ENCODE peak calls at places on chromosomes 7 and 10, in four cellular contexts. Q, E, T and M are unnamed samples.

GRCh38 chr10:28317735-28318134 is 14.9 kb upstream of the MPP7 start:
- DNase-seq in Q (no peak), E (no peak), T (peak; percentile 70), M (no peak)

GRCh38 chr10:34172936-34173533 is 642.1 kb downstream of the PARD3 start:
- DNase-seq in Q (peak; percentile 44), E (no peak), T (no peak), M (no peak)

GRCh38 chr10:54607983-54608382 is 193.0 kb downstream of the PCDH15 start:
- DNase-seq in Q (no peak), E (no peak), T (no peak), M (no peak)

GRCh38 chr10:131908151-131908550 is 7.3 kb downstream of the PPP2R2D start:
- DNase-seq in Q (no peak), E (no peak), T (no peak), M (no peak)

GRCh38 chr7:103316378-103316941 is 19.2 kb downstream of the PMPCB start:
- DNase-seq in Q (no peak), E (no peak), T (no peak), M (no peak)

GRCh38 chr10:103932996-103933395 is 15.0 kb upstream of the STN1 start:
- DNase-seq in Q (no peak), E (no peak), T (no peak), M (no peak)

GRCh38 chr10:33703897-33704825 is 369.7 kb upstream of the NRP1 start:
- DNase-seq in Q (no peak), E (no peak), T (no peak), M (no peak)

GRCh38 chr7:112449353-112449752 is 907 bp upstream of the IFRD1 start:
- DNase-seq in Q (no peak), E (peak; percentile 10), T (no peak), M (peak; percentile 12)

GRCh38 chr7:111865430-111865829 is 303.1 kb upstream of the IMMP2L start:
- DNase-seq in Q (no peak), E (no peak), T (no peak), M (no peak)

GRCh38 chr7:128389085-128389814 is 20.5 kb downstream of the IMPDH1 start:
- DNase-seq in Q (no peak), E (no peak), T (no peak), M (no peak)

GRCh38 chr7:47588704-47589225 is 6.9 kb upstream of the TNS3 start:
- DNase-seq in Q (no peak), E (no peak), T (no peak), M (no peak)

GRCh38 chr7:2247141-2247985 is 5.3 kb downstream of the NUDT1 start:
- DNase-seq in Q (no peak), E (no peak), T (no peak), M (no peak)

GRCh38 chr7:16637279-16637795 is 8.2 kb downstream of the ANKMY2 start:
- DNase-seq in Q (no peak), E (no peak), T (no peak), M (no peak)

GRCh38 chr7:635227-635626 is 91.3 kb upstream of the DNAAF5 start:
- DNase-seq in Q (no peak), E (no peak), T (no peak), M (no peak)

GRCh38 chr7:106603300-106603699 is 57.7 kb downstream of the CCDC71L start:
- DNase-seq in Q (no peak), E (no peak), T (no peak), M (no peak)

GRCh38 chr10:133235265-133235664 is 2.4 kb upstream of the VENTX start:
- DNase-seq in Q (no peak), E (no peak), T (no peak), M (no peak)

GRCh38 chr10:102280397-102281015 is 35.2 kb downstream of the GBF1 start:
- DNase-seq in Q (no peak), E (no peak), T (peak; percentile 25), M (no peak)